ENCODE peak calls at places on chromosomes 5 and 9, in eight cellular contexts. B is NCI-H1930; Z is upper lobe of right lung; G is nephron progenitor cell; W is caudate nucleus; I is stimulated activated CD4-positive, alpha-beta T cell treated with anti-CD3 and anti-CD28 coated beads, Interleukin-15, amount 100 ng/mL, for 1 hour; V is GM04504; O is glutamatergic neuron. Y is an unnamed sample.

GRCh38 chr9:88979021-88979420 is 12.2 kb upstream of the S1PR3 start:
- DNase-seq in B (no peak), V (no peak), Z (no peak), W (no peak), I (no peak), O (no peak), G (no peak), Y (no peak)

GRCh38 chr5:139862803-139863202 is 67.2 kb downstream of the PSD2 start:
- DNase-seq in Z (no peak), O (no peak), G (no peak), I (no peak), B (no peak), W (no peak), V (no peak), Y (no peak)

GRCh38 chr9:129285979-129286772 is 108.1 kb upstream of the IER5L start:
- DNase-seq in Z (peak), B (no peak), V (no peak), W (no peak), I (no peak), O (no peak), G (no peak), Y (no peak)

GRCh38 chr9:36765468-36766341 is 193.0 kb downstream of the MELK start:
- DNase-seq in V (no peak), W (peak), G (peak), B (peak), I (peak), O (peak), Z (peak), Y (no peak)

GRCh38 chr5:152556779-152557178 is 151.7 kb upstream of the NMUR2 start:
- DNase-seq in G (no peak), B (no peak), I (no peak), V (no peak), O (no peak), W (no peak), Z (no peak), Y (no peak)

GRCh38 chr5:139294372-139295165 is 1.0 kb downstream of the MATR3 start:
- DNase-seq in B (peak), G (peak), W (peak), Z (peak), V (peak), I (peak), O (peak), Y (peak)

GRCh38 chr5:140553657-140554056 is 3.6 kb downstream of the SRA1 start:
- DNase-seq in B (no peak), W (no peak), G (no peak), O (no peak), Z (no peak), V (no peak), I (no peak), Y (no peak)

GRCh38 chr9:72951043-72951442 is 1.8 kb downstream of the ALDH1A1 start:
- DNase-seq in O (no peak), W (no peak), I (no peak), B (no peak), Z (no peak), G (no peak), V (no peak), Y (no peak)

GRCh38 chr5:21711854-21712752 is 1141.0 kb downstream of the CDH12 start:
- DNase-seq in B (no peak), Z (no peak), O (no peak), I (no peak), G (no peak), W (no peak), V (no peak), Y (no peak)

GRCh38 chr5:150556859-150557506 is 49.1 kb downstream of the NDST1 start:
- DNase-seq in G (no peak), O (no peak), Z (no peak), V (no peak), W (no peak), I (no peak), B (no peak), Y (no peak)

GRCh38 chr9:125522328-125522725 is 184.7 kb downstream of the MAPKAP1 start:
- DNase-seq in G (no peak), O (no peak), Z (no peak), B (no peak), V (peak), I (no peak), W (no peak), Y (no peak)

GRCh38 chr5:2196989-2197531 is 314.3 kb upstream of the IRX4 start:
- DNase-seq in W (no peak), O (no peak), Z (no peak), I (no peak), B (no peak), V (no peak), G (peak), Y (no peak)

GRCh38 chr5:141510850-141511718 is 22.2 kb downstream of the PCDHGC5 start:
- DNase-seq in O (no peak), Z (no peak), V (no peak), W (no peak), B (no peak), I (no peak), G (no peak), Y (no peak)

GRCh38 chr9:76891279-76891678 is 14.6 kb downstream of the PRUNE2 start:
- DNase-seq in G (no peak), O (no peak), W (no peak), I (no peak), V (no peak), Z (no peak), B (no peak), Y (no peak)

Y was measured in AG09319.